ENCODE peak calls at places on chromosomes 1 and 21, in nine cellular contexts. Q, V, S, O, J, X, T, I and B are unnamed samples.

GRCh38 chr1:13830616-13831280 is 130.8 kb downstream of the PRDM2 start:
- DNase-seq in I (no peak), O (no peak), J (no peak), T (no peak), X (no peak), S (no peak), Q (no peak), V (no peak), B (no peak)

GRCh38 chr1:156417700-156418015 is 48.6 kb downstream of the RHBG start:
- DNase-seq in S (no peak), J (no peak), X (no peak), O (no peak), Q (no peak), I (no peak), V (no peak), T (no peak), B (no peak)

GRCh38 chr1:91537281-91538069 is 36.8 kb downstream of the CDC7 start:
- DNase-seq in J (no peak), Q (no peak), V (no peak), O (no peak), S (no peak), T (no peak), I (no peak), X (no peak), B (no peak)

GRCh38 chr21:17462276-17462981 is 50.4 kb upstream of the CXADR start:
- DNase-seq in J (no peak), X (no peak), S (peak; percentile 76), T (no peak), I (no peak), Q (no peak), V (no peak), O (no peak), B (no peak)

GRCh38 chr1:180033387-180033786 is 78.8 kb downstream of the CEP350 start:
- DNase-seq in Q (no peak), O (no peak), T (no peak), X (no peak), S (no peak), J (no peak), I (no peak), V (no peak), B (no peak)

GRCh38 chr1:193706763-193707162 is 520.4 kb upstream of the B3GALT2 start:
- DNase-seq in V (no peak), O (no peak), J (no peak), Q (no peak), S (peak; percentile 50), T (no peak), I (no peak), X (no peak), B (no peak)

GRCh38 chr1:91075233-91076135 is 53.6 kb upstream of the ZNF644 start:
- DNase-seq in T (no peak), Q (no peak), J (no peak), X (no peak), O (peak; percentile 6), I (no peak), V (no peak), S (no peak), B (no peak)

GRCh38 chr1:62241357-62242131 is 46.9 kb downstream of the L1TD1 start:
- DNase-seq in Q (no peak), S (peak; percentile 33), O (no peak), I (no peak), T (no peak), V (no peak), X (no peak), J (no peak), B (no peak)

GRCh38 chr1:1351511-1352427 is 2.6 kb upstream of the DVL1 start:
- DNase-seq in Q (no peak), O (no peak), S (no peak), I (no peak), V (no peak), X (no peak), T (peak; percentile 51), J (no peak), B (no peak)

GRCh38 chr1:205061665-205062069 is 18.7 kb downstream of the CNTN2 start:
- DNase-seq in S (peak; percentile 62), J (peak; percentile 83), I (peak; percentile 90), V (peak; percentile 49), T (peak; percentile 92), X (peak; percentile 32), Q (peak; percentile 90), O (peak; percentile 68), B (peak; percentile 90)

GRCh38 chr1:4654764-4655673 is 610 bp downstream of the AJAP1 start:
- DNase-seq in I (no peak), O (peak; percentile 15), X (no peak), S (no peak), Q (no peak), T (peak; percentile 60), V (no peak), J (no peak), B (no peak)